ENCODE peak calls at places on chromosomes 2 and 18, in four cellular contexts. I, B, S and V are unnamed samples.

GRCh38 chr2:121037480-121037879 is 247.5 kb downstream of the TFCP2L1 start:
- DNase-seq in I (no peak), B (no peak), S (no peak), V (no peak)

GRCh38 chr2:56448999-56449431 is 265.2 kb downstream of the CCDC85A start:
- DNase-seq in I (peak), B (no peak), S (peak), V (no peak)

GRCh38 chr18:53070706-53071105 is 730.7 kb downstream of the DCC start:
- DNase-seq in I (no peak), B (no peak), S (no peak), V (no peak)

GRCh38 chr2:175829741-175830140 is 172.3 kb downstream of the LNPK start:
- DNase-seq in I (no peak), B (no peak), S (no peak), V (no peak)

GRCh38 chr2:98311090-98311489 is 35.2 kb upstream of the CNGA3 start:
- DNase-seq in I (no peak), B (no peak), S (no peak), V (no peak)

GRCh38 chr2:111209045-111209514 is 88.4 kb downstream of the BCL2L11 start:
- DNase-seq in I (no peak), B (peak), S (no peak), V (no peak)

GRCh38 chr18:62925031-62925688 is 209.8 kb downstream of the PHLPP1 start:
- DNase-seq in I (no peak), B (no peak), S (no peak), V (no peak)

GRCh38 chr2:236167297-236168109 is 683 bp downstream of the GBX2 start:
- DNase-seq in I (no peak), B (peak), S (no peak), V (no peak)

GRCh38 chr2:100959225-100959880 is 42.7 kb upstream of the RPL31 start:
- DNase-seq in I (no peak), B (no peak), S (no peak), V (no peak)

GRCh38 chr2:230939691-230940475 is 14.8 kb upstream of the GPR55 start:
- DNase-seq in I (no peak), B (no peak), S (no peak), V (no peak)

GRCh38 chr2:52995439-52995838 is 772.2 kb upstream of the CHAC2 start:
- DNase-seq in I (no peak), B (no peak), S (no peak), V (no peak)

GRCh38 chr18:46377557-46377956 is 273.4 kb downstream of the HAUS1 start:
- DNase-seq in I (no peak), B (no peak), S (no peak), V (no peak)

GRCh38 chr2:128454980-128455709 is 136.5 kb upstream of the HS6ST1 start:
- DNase-seq in I (no peak), B (no peak), S (no peak), V (no peak)

GRCh38 chr2:27086722-27087446 is at the start of gene KHK:
- DNase-seq in I (peak), B (peak), S (peak), V (no peak)

GRCh38 chr2:3624059-3624794 is 29.3 kb downstream of the COLEC11 start:
- DNase-seq in I (no peak), B (no peak), S (no peak), V (no peak)

GRCh38 chr2:129627437-129627836 is 352.0 kb upstream of the RAB6C start:
- DNase-seq in I (no peak), B (no peak), S (no peak), V (no peak)

GRCh38 chr18:40832362-40832761 is 1122.7 kb upstream of the PIK3C3 start:
- DNase-seq in I (no peak), B (no peak), S (no peak), V (no peak)

GRCh38 chr18:26312196-26312595 is 86.0 kb downstream of the TAF4B start:
- DNase-seq in I (no peak), B (no peak), S (no peak), V (no peak)

GRCh38 chr2:205902041-205902898 is 183.7 kb downstream of the INO80D start:
- DNase-seq in I (peak), B (no peak), S (no peak), V (no peak)

GRCh38 chr18:21599585-21600525 is 649 bp downstream of the ESCO1 start:
- DNase-seq in I (peak), B (peak), S (peak), V (no peak)

GRCh38 chr18:51400721-51401120 is 203.2 kb upstream of the MEX3C start:
- DNase-seq in I (no peak), B (no peak), S (no peak), V (no peak)

GRCh38 chr18:77002496-77002895 is 130.1 kb downstream of the MBP start:
- DNase-seq in I (no peak), B (no peak), S (no peak), V (no peak)

GRCh38 chr2:209817818-209818420 is 46.3 kb downstream of the UNC80 start:
- DNase-seq in I (no peak), B (no peak), S (no peak), V (no peak)

GRCh38 chr2:224286923-224287322 is 115.0 kb downstream of the FAM124B start:
- DNase-seq in I (no peak), B (no peak), S (no peak), V (no peak)

GRCh38 chr2:95013726-95014125 is 11.8 kb upstream of the MAL start:
- DNase-seq in I (no peak), B (no peak), S (no peak), V (no peak)

DNA sequence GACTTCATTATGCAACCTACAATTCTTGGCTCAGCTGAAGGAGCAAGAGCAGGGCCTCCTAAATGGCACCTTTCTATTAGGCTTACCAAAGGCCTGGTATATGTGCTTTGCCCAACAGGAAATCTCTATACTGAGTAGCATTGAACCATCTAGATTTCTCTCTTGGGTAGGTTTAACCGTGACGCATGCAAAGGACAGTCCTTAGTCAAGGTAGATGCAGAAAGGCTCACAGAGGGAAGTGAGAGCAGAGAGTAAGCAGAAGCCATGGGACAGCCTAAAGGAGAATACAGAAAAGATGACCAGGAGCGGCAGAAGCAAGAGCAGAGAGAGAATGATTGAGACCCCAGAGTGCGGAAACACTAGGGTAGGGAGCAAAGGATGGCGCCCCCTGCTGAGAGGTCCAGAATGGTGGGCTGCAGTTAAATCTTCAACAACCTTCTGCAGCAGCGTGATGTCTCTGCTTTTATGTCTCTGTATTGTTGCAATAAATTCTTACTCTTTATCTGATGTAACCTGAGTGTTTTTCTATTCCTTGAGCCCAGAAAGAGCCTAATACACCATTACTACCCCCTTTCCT is 4.7 kb upstream of the OSBPL1A start:
- DNase-seq in I (no peak), B (no peak), S (no peak), V (no peak)
- TF ChIP-seq CTCF in I (no peak), B (peak), S (peak), V (peak)

GRCh38 chr18:31603335-31603734 is 11.7 kb downstream of the TTR start:
- DNase-seq in I (no peak), B (no peak), S (no peak), V (no peak)

GRCh38 chr18:31609886-31610646 is 18.4 kb downstream of the TTR start:
- DNase-seq in I (no peak), B (no peak), S (no peak), V (no peak)

GRCh38 chr18:31607384-31607783 is 15.7 kb downstream of the TTR start:
- DNase-seq in I (no peak), B (no peak), S (no peak), V (no peak)

GRCh38 chr18:31610841-31611240 is 19.2 kb downstream of the TTR start:
- DNase-seq in I (peak), B (no peak), S (no peak), V (no peak)

GRCh38 chr18:31606265-31606664 is 14.6 kb downstream of the TTR start:
- DNase-seq in I (no peak), B (no peak), S (no peak), V (no peak)
- TF ChIP-seq CTCF in I (no peak), B (no peak), S (no peak), V (no peak)

GRCh38 chr2:241180495-241180894 is 8.0 kb upstream of the ANO7 start:
- DNase-seq in I (no peak), B (no peak), S (no peak), V (no peak)
- TF ChIP-seq CTCF in I (no peak), B (no peak), S (no peak), V (no peak)

GRCh38 chr2:229815858-229816257 is 101.5 kb upstream of the DNER start:
- DNase-seq in I (no peak), B (no peak), S (no peak), V (no peak)

GRCh38 chr2:229815342-229815741 is 101.0 kb upstream of the DNER start:
- DNase-seq in I (no peak), B (no peak), S (no peak), V (no peak)

GRCh38 chr2:229805559-229805958 is 91.2 kb upstream of the DNER start:
- DNase-seq in I (no peak), B (no peak), S (no peak), V (no peak)

DNA sequence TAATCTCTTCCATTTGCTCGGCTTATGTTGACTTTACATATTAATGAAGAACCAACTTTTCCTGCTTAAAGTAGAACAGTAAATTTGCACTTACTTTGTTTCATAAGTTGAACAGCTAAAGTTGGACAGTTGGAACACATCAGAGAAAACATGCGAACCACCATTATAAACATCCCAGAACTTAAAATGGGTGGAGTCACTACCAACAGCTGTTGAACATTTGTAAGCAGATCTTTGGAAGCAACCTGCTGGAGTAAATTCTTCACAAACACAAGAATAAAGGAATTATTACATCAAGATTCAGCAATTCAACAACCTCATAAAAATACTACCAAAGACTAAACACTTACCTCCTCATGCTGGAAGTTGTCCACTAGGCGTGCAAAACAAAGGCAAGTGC is 96.4 kb upstream of the DNER start:
- DNase-seq in I (no peak), B (no peak), S (no peak), V (peak)
- TF ChIP-seq CTCF in I (no peak), B (no peak), S (no peak), V (no peak)

GRCh38 chr2:63544017-63544627 is 44.2 kb downstream of the WDPCP start:
- DNase-seq in I (no peak), B (peak), S (no peak), V (no peak)
- TF ChIP-seq CTCF in I (no peak), B (peak), S (peak), V (peak)

GRCh38 chr2:118167026-118167425 is 78.8 kb downstream of the INSIG2 start:
- DNase-seq in I (no peak), B (no peak), S (no peak), V (no peak)

GRCh38 chr2:118168606-118169005 is 80.3 kb downstream of the INSIG2 start:
- DNase-seq in I (no peak), B (no peak), S (no peak), V (no peak)

GRCh38 chr2:118166242-118166641 is 78.0 kb downstream of the INSIG2 start:
- DNase-seq in I (no peak), B (no peak), S (no peak), V (no peak)

GRCh38 chr2:118165595-118165994 is 77.3 kb downstream of the INSIG2 start:
- DNase-seq in I (no peak), B (no peak), S (no peak), V (no peak)

DNA sequence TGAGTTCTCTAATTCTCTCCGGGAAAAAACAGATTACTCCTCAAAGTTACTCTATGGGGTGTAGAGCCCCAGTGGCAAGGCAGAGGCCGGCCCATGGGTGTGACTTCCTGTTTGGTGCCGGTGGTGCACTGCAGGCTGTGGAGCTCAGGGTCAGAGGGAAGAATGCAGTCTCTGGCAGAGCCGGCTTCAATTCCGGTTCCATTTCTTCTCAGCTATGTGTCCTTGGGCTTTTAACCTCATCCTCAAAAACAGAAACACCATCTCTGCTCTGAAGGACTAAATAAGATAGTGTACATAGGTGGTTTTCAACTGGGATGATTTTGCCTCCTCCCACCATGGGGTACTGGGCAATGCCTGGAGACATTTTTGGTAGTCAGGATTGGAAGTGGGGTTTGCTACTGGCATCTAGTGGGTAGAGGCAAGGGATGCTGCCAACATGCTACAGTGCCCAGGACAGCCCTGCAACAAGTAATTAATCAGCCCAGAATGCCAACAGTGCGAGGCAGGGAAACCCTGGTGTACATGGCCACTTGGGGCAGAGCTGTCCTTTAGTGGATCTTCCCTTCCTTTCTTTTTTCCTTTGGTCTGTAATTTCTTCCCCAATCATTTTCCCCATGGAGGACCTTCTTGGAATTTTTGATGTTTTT is 81.2 kb downstream of the INSIG2 start:
- DNase-seq in I (no peak), B (no peak), S (peak), V (no peak)
- TF ChIP-seq CTCF in I (no peak), B (no peak), S (no peak), V (no peak)

DNA sequence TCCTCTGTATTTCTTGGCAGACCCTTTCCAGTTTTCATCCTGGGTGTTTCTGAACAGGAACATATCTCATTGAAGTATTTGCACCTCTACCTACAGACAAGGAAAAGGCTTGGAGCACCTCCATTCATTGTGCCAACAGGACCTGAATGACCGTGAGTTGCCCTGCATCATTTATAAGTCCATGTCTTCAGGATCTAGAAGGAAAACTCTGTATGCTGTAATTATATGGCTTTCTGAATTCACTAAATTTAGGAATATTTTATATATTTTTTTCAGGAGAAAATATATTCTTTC is 402.3 kb upstream of the SLC14A2 start:
- DNase-seq in I (no peak), B (no peak), S (no peak), V (no peak)
- TF ChIP-seq CTCF in I (peak), B (no peak), S (no peak), V (no peak)

DNA sequence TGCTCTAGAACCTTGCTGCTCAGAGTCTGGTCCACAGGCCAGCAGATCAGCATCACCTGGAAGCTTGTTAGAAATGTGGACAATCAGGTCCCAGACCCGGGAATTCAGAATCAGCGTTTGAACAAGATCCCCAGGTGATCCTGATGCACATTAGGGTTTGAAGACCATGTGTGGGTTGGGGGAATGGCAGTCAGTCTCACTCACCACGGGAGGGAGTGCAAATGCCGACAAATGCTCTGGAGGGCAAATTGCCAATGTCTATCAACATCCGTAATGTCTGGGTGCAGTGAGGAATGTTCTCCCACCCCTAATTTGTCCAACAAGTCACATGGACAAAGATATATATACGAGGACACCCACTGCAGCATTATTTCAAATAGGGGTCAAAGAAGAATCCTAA is 34.5 kb downstream of the INPP5D start:
- DNase-seq in I (no peak), B (no peak), S (no peak), V (no peak)
- TF ChIP-seq CTCF in I (no peak), B (no peak), S (no peak), V (no peak)

GRCh38 chr2:195425328-195425727 is 231.7 kb upstream of the SLC39A10 start:
- DNase-seq in I (no peak), B (no peak), S (no peak), V (no peak)
- TF ChIP-seq CTCF in I (no peak), B (no peak), S (no peak), V (no peak)